ENCODE peak calls at places on chromosomes 16 and 17, in nine cellular contexts. One of them, this sample, is unnamed.

GRCh38 chr17:29958947-29959657 is 17.7 kb downstream of the EFCAB5 start:
- DNase-seq in breast epithelium: no peak
- DNase-seq in A549: peak; percentile 58
- DNase-seq in CD8-positive, alpha-beta T cell: no peak
- DNase-seq in progenitor cell of endocrine pancreas: no peak
- DNase-seq in AG04449: no peak
- DNase-seq in adrenal gland: no peak
- DNase-seq in mucosa of descending colon: no peak
- DNase-seq in HFFc6: peak; percentile 80
- DNase-seq in this sample: no peak

GRCh38 chr17:82627827-82628226 is 20.4 kb downstream of the WDR45B start:
- DNase-seq in A549: no peak
- DNase-seq in breast epithelium: no peak
- DNase-seq in adrenal gland: peak; percentile 68
- DNase-seq in mucosa of descending colon: no peak
- DNase-seq in CD8-positive, alpha-beta T cell: no peak
- DNase-seq in AG04449: no peak
- DNase-seq in HFFc6: no peak
- DNase-seq in progenitor cell of endocrine pancreas: no peak
- DNase-seq in this sample: no peak

GRCh38 chr16:25340973-25341372 is 83.3 kb upstream of the ZKSCAN2 start:
- DNase-seq in mucosa of descending colon: no peak
- DNase-seq in HFFc6: no peak
- DNase-seq in progenitor cell of endocrine pancreas: no peak
- DNase-seq in adrenal gland: no peak
- DNase-seq in AG04449: no peak
- DNase-seq in A549: no peak
- DNase-seq in breast epithelium: no peak
- DNase-seq in CD8-positive, alpha-beta T cell: no peak
- DNase-seq in this sample: no peak

GRCh38 chr16:49786926-49787557 is 68.9 kb downstream of the ZNF423 start:
- DNase-seq in adrenal gland: no peak
- DNase-seq in mucosa of descending colon: no peak
- DNase-seq in breast epithelium: no peak
- DNase-seq in progenitor cell of endocrine pancreas: no peak
- DNase-seq in CD8-positive, alpha-beta T cell: no peak
- DNase-seq in HFFc6: no peak
- DNase-seq in A549: no peak
- DNase-seq in AG04449: no peak
- DNase-seq in this sample: no peak

GRCh38 chr16:87365021-87365713 is 18.4 kb downstream of the FBXO31 start:
- DNase-seq in CD8-positive, alpha-beta T cell: no peak
- DNase-seq in AG04449: no peak
- DNase-seq in A549: no peak
- DNase-seq in breast epithelium: no peak
- DNase-seq in mucosa of descending colon: no peak
- DNase-seq in progenitor cell of endocrine pancreas: no peak
- DNase-seq in HFFc6: no peak
- DNase-seq in adrenal gland: no peak
- DNase-seq in this sample: no peak

GRCh38 chr16:10616395-10616743 is 36.0 kb upstream of the EMP2 start:
- DNase-seq in progenitor cell of endocrine pancreas: no peak
- DNase-seq in AG04449: no peak
- DNase-seq in mucosa of descending colon: no peak
- DNase-seq in A549: no peak
- DNase-seq in breast epithelium: no peak
- DNase-seq in adrenal gland: no peak
- DNase-seq in HFFc6: no peak
- DNase-seq in CD8-positive, alpha-beta T cell: no peak
- DNase-seq in this sample: no peak

GRCh38 chr16:89407282-89407924 is 83.0 kb downstream of the ANKRD11 start:
- DNase-seq in AG04449: no peak
- DNase-seq in breast epithelium: no peak
- DNase-seq in CD8-positive, alpha-beta T cell: no peak
- DNase-seq in progenitor cell of endocrine pancreas: no peak
- DNase-seq in adrenal gland: no peak
- DNase-seq in HFFc6: no peak
- DNase-seq in A549: no peak
- DNase-seq in mucosa of descending colon: no peak
- DNase-seq in this sample: no peak

GRCh38 chr17:19724501-19725420 is 8.4 kb upstream of the SLC47A2 start:
- DNase-seq in progenitor cell of endocrine pancreas: no peak
- DNase-seq in breast epithelium: peak; percentile 91
- DNase-seq in AG04449: no peak
- DNase-seq in HFFc6: no peak
- DNase-seq in CD8-positive, alpha-beta T cell: peak; percentile 24
- DNase-seq in mucosa of descending colon: peak; percentile 86
- DNase-seq in A549: no peak
- DNase-seq in adrenal gland: peak; percentile 56
- DNase-seq in this sample: no peak

GRCh38 chr16:20181386-20181785 is 107.7 kb upstream of the GPR139 start:
- DNase-seq in adrenal gland: no peak
- DNase-seq in breast epithelium: no peak
- DNase-seq in HFFc6: no peak
- DNase-seq in CD8-positive, alpha-beta T cell: no peak
- DNase-seq in mucosa of descending colon: no peak
- DNase-seq in A549: peak; percentile 17
- DNase-seq in AG04449: no peak
- DNase-seq in progenitor cell of endocrine pancreas: no peak
- DNase-seq in this sample: no peak

GRCh38 chr16:1450218-1450617 is 5.9 kb upstream of the CCDC154 start:
- DNase-seq in AG04449: no peak
- DNase-seq in breast epithelium: no peak
- DNase-seq in CD8-positive, alpha-beta T cell: no peak
- DNase-seq in mucosa of descending colon: no peak
- DNase-seq in progenitor cell of endocrine pancreas: no peak
- DNase-seq in A549: no peak
- DNase-seq in HFFc6: no peak
- DNase-seq in adrenal gland: no peak
- DNase-seq in this sample: no peak
- TF ChIP-seq CTCF in AG04449: no peak
- TF ChIP-seq CTCF in breast epithelium: no peak
- TF ChIP-seq CTCF in CD8-positive, alpha-beta T cell: no peak
- TF ChIP-seq CTCF in mucosa of descending colon: no peak
- TF ChIP-seq CTCF in progenitor cell of endocrine pancreas: no peak
- TF ChIP-seq CTCF in A549: no peak
- TF ChIP-seq CTCF in HFFc6: no peak
- TF ChIP-seq CTCF in adrenal gland: no peak
- TF ChIP-seq CTCF in this sample: no peak

GRCh38 chr17:69912819-69913218 is 162.2 kb upstream of the KCNJ16 start:
- DNase-seq in A549: no peak
- DNase-seq in CD8-positive, alpha-beta T cell: no peak
- DNase-seq in HFFc6: no peak
- DNase-seq in progenitor cell of endocrine pancreas: no peak
- DNase-seq in mucosa of descending colon: no peak
- DNase-seq in breast epithelium: no peak
- DNase-seq in adrenal gland: no peak
- DNase-seq in AG04449: no peak
- DNase-seq in this sample: no peak
- TF ChIP-seq CTCF in A549: no peak
- TF ChIP-seq CTCF in CD8-positive, alpha-beta T cell: no peak
- TF ChIP-seq CTCF in HFFc6: no peak
- TF ChIP-seq CTCF in progenitor cell of endocrine pancreas: no peak
- TF ChIP-seq CTCF in mucosa of descending colon: no peak
- TF ChIP-seq CTCF in breast epithelium: no peak
- TF ChIP-seq CTCF in adrenal gland: no peak
- TF ChIP-seq CTCF in AG04449: no peak
- TF ChIP-seq CTCF in this sample: no peak

GRCh38 chr17:67557921-67558320 is 159.8 kb upstream of the NOL11 start:
- DNase-seq in progenitor cell of endocrine pancreas: no peak
- DNase-seq in HFFc6: no peak
- DNase-seq in adrenal gland: no peak
- DNase-seq in AG04449: peak; percentile 33
- DNase-seq in A549: no peak
- DNase-seq in CD8-positive, alpha-beta T cell: no peak
- DNase-seq in breast epithelium: no peak
- DNase-seq in mucosa of descending colon: no peak
- DNase-seq in this sample: no peak

GRCh38 chr17:67557052-67557845 is 160.5 kb upstream of the NOL11 start:
- DNase-seq in AG04449: no peak
- DNase-seq in progenitor cell of endocrine pancreas: no peak
- DNase-seq in CD8-positive, alpha-beta T cell: no peak
- DNase-seq in adrenal gland: no peak
- DNase-seq in HFFc6: no peak
- DNase-seq in mucosa of descending colon: no peak
- DNase-seq in A549: no peak
- DNase-seq in breast epithelium: no peak
- DNase-seq in this sample: no peak

GRCh38 chr17:67558740-67559380 is 158.9 kb upstream of the NOL11 start:
- DNase-seq in adrenal gland: peak; percentile 68
- DNase-seq in A549: no peak
- DNase-seq in progenitor cell of endocrine pancreas: no peak
- DNase-seq in CD8-positive, alpha-beta T cell: no peak
- DNase-seq in mucosa of descending colon: no peak
- DNase-seq in breast epithelium: no peak
- DNase-seq in HFFc6: no peak
- DNase-seq in AG04449: no peak
- DNase-seq in this sample: no peak

GRCh38 chr17:67554634-67555033 is 163.1 kb upstream of the NOL11 start:
- DNase-seq in breast epithelium: no peak
- DNase-seq in mucosa of descending colon: no peak
- DNase-seq in HFFc6: no peak
- DNase-seq in CD8-positive, alpha-beta T cell: no peak
- DNase-seq in adrenal gland: no peak
- DNase-seq in progenitor cell of endocrine pancreas: no peak
- DNase-seq in A549: no peak
- DNase-seq in AG04449: no peak
- DNase-seq in this sample: no peak

DNA sequence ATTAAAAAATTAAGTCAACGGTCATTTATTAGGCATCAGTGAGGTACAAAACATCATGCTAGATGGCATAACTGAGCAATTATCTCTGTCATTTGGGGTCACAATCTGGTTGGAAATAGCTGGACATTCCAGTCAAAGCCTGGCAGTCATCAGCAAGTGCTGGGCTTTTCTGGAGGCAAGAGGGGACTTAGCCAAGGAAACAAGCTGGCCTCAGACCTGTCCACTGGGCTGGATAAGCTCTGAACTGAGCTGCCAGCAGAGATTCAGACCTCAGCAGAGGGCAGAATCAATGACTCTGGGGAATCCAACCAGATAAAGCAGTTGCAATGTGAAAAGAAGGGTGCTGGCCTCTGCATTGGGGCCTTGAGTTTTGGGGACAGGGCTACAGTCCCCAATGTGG is 161.9 kb upstream of the NOL11 start:
- DNase-seq in mucosa of descending colon: no peak
- DNase-seq in HFFc6: no peak
- DNase-seq in breast epithelium: no peak
- DNase-seq in progenitor cell of endocrine pancreas: no peak
- DNase-seq in CD8-positive, alpha-beta T cell: no peak
- DNase-seq in AG04449: no peak
- DNase-seq in A549: no peak
- DNase-seq in adrenal gland: no peak
- DNase-seq in this sample: no peak
- TF ChIP-seq CTCF in mucosa of descending colon: no peak
- TF ChIP-seq CTCF in HFFc6: no peak
- TF ChIP-seq CTCF in breast epithelium: no peak
- TF ChIP-seq CTCF in progenitor cell of endocrine pancreas: no peak
- TF ChIP-seq CTCF in CD8-positive, alpha-beta T cell: no peak
- TF ChIP-seq CTCF in AG04449: no peak
- TF ChIP-seq CTCF in A549: no peak
- TF ChIP-seq CTCF in adrenal gland: no peak
- TF ChIP-seq CTCF in this sample: no peak

GRCh38 chr17:700504-701094 is 14.0 kb downstream of the VPS53 start:
- DNase-seq in AG04449: no peak
- DNase-seq in A549: peak; percentile 35
- DNase-seq in breast epithelium: no peak
- DNase-seq in progenitor cell of endocrine pancreas: no peak
- DNase-seq in CD8-positive, alpha-beta T cell: no peak
- DNase-seq in adrenal gland: no peak
- DNase-seq in mucosa of descending colon: no peak
- DNase-seq in HFFc6: peak; percentile 47
- DNase-seq in this sample: no peak

GRCh38 chr17:697682-698081 is 17.0 kb downstream of the VPS53 start:
- DNase-seq in A549: no peak
- DNase-seq in HFFc6: no peak
- DNase-seq in progenitor cell of endocrine pancreas: no peak
- DNase-seq in adrenal gland: no peak
- DNase-seq in breast epithelium: no peak
- DNase-seq in mucosa of descending colon: no peak
- DNase-seq in AG04449: no peak
- DNase-seq in CD8-positive, alpha-beta T cell: no peak
- DNase-seq in this sample: no peak

GRCh38 chr17:694239-694638 is 20.4 kb downstream of the VPS53 start:
- DNase-seq in progenitor cell of endocrine pancreas: no peak
- DNase-seq in AG04449: peak; percentile 98
- DNase-seq in HFFc6: peak; percentile 99
- DNase-seq in breast epithelium: no peak
- DNase-seq in A549: peak; percentile 89
- DNase-seq in CD8-positive, alpha-beta T cell: no peak
- DNase-seq in mucosa of descending colon: no peak
- DNase-seq in adrenal gland: no peak
- DNase-seq in this sample: no peak

GRCh38 chr17:699350-699749 is 15.3 kb downstream of the VPS53 start:
- DNase-seq in mucosa of descending colon: no peak
- DNase-seq in HFFc6: no peak
- DNase-seq in adrenal gland: no peak
- DNase-seq in A549: no peak
- DNase-seq in progenitor cell of endocrine pancreas: no peak
- DNase-seq in breast epithelium: no peak
- DNase-seq in CD8-positive, alpha-beta T cell: no peak
- DNase-seq in AG04449: no peak
- DNase-seq in this sample: no peak

GRCh38 chr17:696412-696811 is 18.2 kb downstream of the VPS53 start:
- DNase-seq in CD8-positive, alpha-beta T cell: no peak
- DNase-seq in mucosa of descending colon: no peak
- DNase-seq in breast epithelium: no peak
- DNase-seq in A549: no peak
- DNase-seq in AG04449: no peak
- DNase-seq in HFFc6: no peak
- DNase-seq in adrenal gland: no peak
- DNase-seq in progenitor cell of endocrine pancreas: no peak
- DNase-seq in this sample: no peak
- TF ChIP-seq CTCF in CD8-positive, alpha-beta T cell: no peak
- TF ChIP-seq CTCF in mucosa of descending colon: no peak
- TF ChIP-seq CTCF in breast epithelium: no peak
- TF ChIP-seq CTCF in A549: no peak
- TF ChIP-seq CTCF in AG04449: no peak
- TF ChIP-seq CTCF in HFFc6: no peak
- TF ChIP-seq CTCF in adrenal gland: no peak
- TF ChIP-seq CTCF in progenitor cell of endocrine pancreas: no peak
- TF ChIP-seq CTCF in this sample: no peak

GRCh38 chr16:47144559-47144877 is 773 bp upstream of the NETO2 start:
- DNase-seq in breast epithelium: no peak
- DNase-seq in AG04449: no peak
- DNase-seq in adrenal gland: no peak
- DNase-seq in CD8-positive, alpha-beta T cell: no peak
- DNase-seq in mucosa of descending colon: no peak
- DNase-seq in A549: no peak
- DNase-seq in HFFc6: no peak
- DNase-seq in progenitor cell of endocrine pancreas: no peak
- DNase-seq in this sample: no peak
- TF ChIP-seq CTCF in breast epithelium: no peak
- TF ChIP-seq CTCF in AG04449: no peak
- TF ChIP-seq CTCF in adrenal gland: no peak
- TF ChIP-seq CTCF in CD8-positive, alpha-beta T cell: no peak
- TF ChIP-seq CTCF in mucosa of descending colon: no peak
- TF ChIP-seq CTCF in A549: no peak
- TF ChIP-seq CTCF in HFFc6: no peak
- TF ChIP-seq CTCF in progenitor cell of endocrine pancreas: no peak
- TF ChIP-seq CTCF in this sample: no peak

This sample was measured in mesothelial cell of epicardium.